ENCODE peak calls at places on chromosomes 11 and 22, in ten cellular contexts. G, V, Y, J, O, H, P, C, E and N are unnamed samples.

GRCh38 chr11:69674267-69674885 is 777 bp downstream of the LTO1 start:
- DNase-seq in G (peak; percentile 80), V (peak; percentile 40), E (no peak), P (no peak), C (peak; percentile 24), H (no peak), J (peak; percentile 75), Y (no peak), O (peak; percentile 92), N (no peak)

GRCh38 chr11:5279678-5280077 is 9.9 kb upstream of the HBE1 start:
- DNase-seq in V (no peak), P (no peak), J (no peak), G (no peak), C (no peak), H (no peak), E (no peak), Y (no peak), O (no peak), N (no peak)

GRCh38 chr11:72577271-72577681 is 96.9 kb downstream of the PDE2A start:
- DNase-seq in C (no peak), P (no peak), J (no peak), E (no peak), G (no peak), O (no peak), V (no peak), H (no peak), Y (no peak), N (no peak)

GRCh38 chr22:48262596-48263430 is 1500.4 kb downstream of the TBC1D22A start:
- DNase-seq in C (no peak), O (no peak), Y (no peak), G (no peak), E (no peak), J (no peak), V (no peak), P (no peak), H (no peak), N (no peak)

GRCh38 chr11:33515347-33515746 is 185.3 kb downstream of the C11orf91 start:
- DNase-seq in H (no peak), J (peak; percentile 18), V (no peak), O (peak; percentile 96), C (no peak), G (peak; percentile 23), Y (no peak), E (no peak), P (no peak), N (no peak)

GRCh38 chr11:84430661-84431060 is 1144.5 kb upstream of the CCDC90B start:
- DNase-seq in O (no peak), E (no peak), G (no peak), J (no peak), Y (no peak), V (no peak), C (no peak), H (no peak), P (no peak), N (no peak)

GRCh38 chr11:128915148-128915519 is 24.0 kb downstream of the KCNJ5 start:
- DNase-seq in P (no peak), H (no peak), O (no peak), J (no peak), Y (no peak), G (no peak), V (no peak), C (no peak), E (no peak), N (no peak)

GRCh38 chr11:71420455-71421241 is 27.5 kb downstream of the DHCR7 start:
- DNase-seq in E (peak; percentile 30), J (peak; percentile 41), H (peak; percentile 51), O (peak; percentile 66), Y (no peak), C (no peak), P (no peak), G (peak; percentile 21), V (no peak), N (no peak)

GRCh38 chr11:3944198-3944597 is 88.7 kb downstream of the STIM1 start:
- DNase-seq in Y (no peak), H (no peak), J (no peak), P (peak; percentile 53), E (no peak), O (peak; percentile 81), V (no peak), G (peak; percentile 41), C (no peak), N (no peak)

GRCh38 chr11:106398396-106399074 is 321.1 kb downstream of the AASDHPPT start:
- DNase-seq in C (no peak), E (no peak), V (no peak), O (no peak), H (no peak), P (no peak), J (no peak), G (peak; percentile 53), Y (peak; percentile 11), N (no peak)

GRCh38 chr22:18076060-18076497 is 1.7 kb upstream of the PEX26 start:
- DNase-seq in H (no peak), C (peak; percentile 85), V (peak; percentile 38), J (peak; percentile 90), G (peak; percentile 82), Y (peak; percentile 50), O (peak; percentile 91), P (peak; percentile 94), E (peak; percentile 68), N (peak; percentile 83)

GRCh38 chr22:49959782-49960158 is 802 bp upstream of the PIM3 start:
- DNase-seq in C (no peak), O (peak; percentile 51), J (no peak), G (no peak), E (no peak), H (peak; percentile 84), P (no peak), Y (no peak), V (peak; percentile 59), N (no peak)

GRCh38 chr11:77057938-77058474 is 8.8 kb upstream of the CAPN5 start:
- DNase-seq in G (no peak), C (no peak), O (no peak), V (no peak), P (no peak), H (peak; percentile 31), Y (no peak), E (no peak), J (no peak), N (no peak)

GRCh38 chr11:9316334-9316733 is 1.9 kb upstream of the TMEM41B start:
- DNase-seq in C (no peak), H (no peak), E (no peak), G (no peak), V (no peak), P (no peak), J (no peak), Y (no peak), O (no peak), N (no peak)

GRCh38 chr11:9315078-9315688 is 790 bp upstream of the TMEM41B start:
- DNase-seq in Y (no peak), O (peak; percentile 15), C (no peak), P (no peak), V (no peak), G (no peak), J (peak; percentile 22), H (peak; percentile 41), E (no peak), N (no peak)

GRCh38 chr11:9310485-9310884 is 3.9 kb downstream of the TMEM41B start:
- DNase-seq in H (no peak), Y (no peak), V (no peak), J (no peak), C (no peak), P (no peak), G (no peak), E (no peak), O (no peak), N (no peak)

GRCh38 chr11:9313648-9314290 is 624 bp downstream of the TMEM41B start:
- DNase-seq in Y (no peak), J (peak; percentile 18), E (no peak), H (no peak), C (no peak), V (no peak), P (no peak), G (no peak), O (peak; percentile 14), N (no peak)

GRCh38 chr11:9314291-9315077 is at the start of gene TMEM41B:
- DNase-seq in P (peak; percentile 94), E (peak; percentile 97), V (peak; percentile 99), J (peak; percentile 98), Y (peak; percentile 89), C (peak; percentile 97), G (peak; percentile 99), H (peak; percentile 99), O (peak; percentile 96), N (peak; percentile 95)
- TF ChIP-seq CTCF in P (no peak), E (peak; percentile 6), V (no peak), J (peak; percentile 9), Y (peak; percentile 4), C (peak; percentile 14), G (peak; percentile 20), H (no peak), O (no peak), N (no peak)

DNA sequence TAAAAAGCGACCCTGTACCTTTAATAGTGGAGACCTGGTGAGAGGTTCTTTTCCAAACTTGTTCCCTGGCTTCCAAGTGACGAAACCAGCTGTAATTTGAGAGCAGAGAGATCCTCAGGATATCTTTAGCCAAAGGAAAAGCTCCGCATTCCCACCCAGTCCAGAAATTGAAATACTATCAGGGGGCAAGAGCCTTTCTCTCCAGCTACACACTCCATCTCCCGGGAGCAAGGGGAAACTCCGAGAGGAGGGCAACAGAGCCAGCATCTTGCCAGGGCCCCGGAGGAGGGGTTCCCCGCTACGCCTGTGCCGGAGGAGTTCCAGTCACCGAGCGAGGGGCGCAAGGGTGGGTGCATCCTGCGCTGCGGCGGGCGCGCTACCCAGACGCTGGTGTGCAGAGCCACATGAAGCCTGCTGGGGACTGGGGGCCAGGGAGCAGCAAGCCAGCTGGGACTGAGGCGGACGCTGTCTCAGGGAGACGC is at the start of gene FIBIN:
- DNase-seq in O (peak; percentile 80), E (no peak), Y (no peak), V (peak; percentile 24), P (peak; percentile 60), C (no peak), J (peak; percentile 80), H (peak; percentile 25), G (no peak), N (no peak)
- H3K4me3 ChIP-seq in O (peak within 1 kb of the TSS; percentile 72), E (no peak within 1 kb of the TSS), Y (peak within 1 kb of the TSS; percentile 75), V (peak within 1 kb of the TSS; percentile 49), P (peak within 1 kb of the TSS; percentile 49), C (peak within 1 kb of the TSS; percentile 55), J (peak within 1 kb of the TSS; percentile 62), H (no peak within 1 kb of the TSS), G (peak within 1 kb of the TSS; percentile 76), N (peak within 1 kb of the TSS; percentile 84)

GRCh38 chr22:22684605-22685561 is 40.5 kb downstream of the GGTLC2 start:
- DNase-seq in J (peak; percentile 42), P (no peak), V (no peak), O (peak; percentile 88), H (peak; percentile 57), C (peak; percentile 43), Y (no peak), E (peak; percentile 39), G (peak; percentile 84), N (no peak)
- TF ChIP-seq CTCF in J (peak; percentile 48), P (no peak), V (no peak), O (peak; percentile 52), H (peak; percentile 49), C (peak; percentile 44), Y (peak; percentile 39), E (peak; percentile 86), G (peak; percentile 36), N (peak; percentile 44)

DNA sequence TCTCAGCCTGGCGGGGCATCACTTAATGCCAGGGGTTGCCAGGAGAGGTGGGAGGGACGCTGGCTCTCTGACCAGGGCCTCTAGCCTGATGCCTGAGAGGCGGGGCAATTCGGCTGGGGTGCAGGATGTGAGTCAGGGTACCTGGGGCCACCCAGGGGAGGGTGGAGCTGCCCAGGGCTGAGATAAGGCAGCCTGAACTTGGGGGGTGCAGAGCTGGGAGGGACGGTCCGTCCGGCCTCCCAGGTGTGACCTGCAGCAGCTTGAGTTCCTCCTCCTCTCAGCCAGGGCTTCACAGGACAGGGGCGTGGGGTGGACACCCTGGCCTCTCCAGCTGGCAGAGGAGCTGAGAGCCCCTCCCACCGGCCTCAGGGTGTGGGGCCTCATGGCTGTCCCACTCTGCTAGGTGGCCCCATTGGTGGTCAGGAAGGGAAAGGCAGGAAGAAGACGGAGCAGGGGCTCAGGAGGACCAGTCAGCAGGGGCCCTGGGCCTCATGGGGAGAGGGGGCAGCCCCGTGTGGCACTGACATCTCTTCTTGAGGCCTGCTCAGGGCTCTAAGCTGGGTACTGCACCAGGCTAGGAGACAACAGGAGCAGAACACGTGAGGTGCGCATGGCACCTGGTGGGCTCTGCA is 942 bp upstream of the RPS6KA4 start:
- DNase-seq in V (no peak), Y (no peak), G (no peak), C (no peak), P (no peak), J (no peak), E (no peak), O (no peak), H (peak; percentile 57), N (no peak)
- H3K4me3 ChIP-seq in V (peak overlapping the region; percentile 98), Y (no peak overlapping the region), G (peak overlapping the region; percentile 60), C (peak overlapping the region; percentile 82), P (peak overlapping the region; percentile 60), J (no peak overlapping the region), E (peak overlapping the region; percentile 83), O (no peak overlapping the region), H (no peak overlapping the region), N (peak overlapping the region; percentile 81)